ENCODE peak calls at places on chromosomes 6 and 20, in six cellular contexts. L, S, B, N, V and E are unnamed samples. For H3K36me3 and H3K9me3, the result is how much of the 10 kb centered on the place peaks cover.

GRCh38 chr6:111727041-111727440 is 121.4 kb upstream of the TRAF3IP2 start:
- DNase-seq in L (no peak), S (no peak), B (no peak), N (no peak), V (no peak), E (no peak)

GRCh38 chr20:58693226-58694006 is 816 bp downstream of the NPEPL1 start:
- DNase-seq in L (peak), S (peak), B (peak), N (peak), V (no peak), E (no peak)

GRCh38 chr20:43974665-43975064 is 60.0 kb downstream of the TOX2 start:
- DNase-seq in L (no peak), S (no peak), B (peak), N (no peak), V (no peak), E (no peak)

GRCh38 chr6:25457519-25457918 is 178.3 kb downstream of the CARMIL1 start:
- DNase-seq in L (no peak), S (no peak), B (no peak), N (no peak), V (no peak), E (no peak)

GRCh38 chr6:103672169-103672568 is 1187.5 kb downstream of the HACE1 start:
- DNase-seq in L (no peak), S (no peak), B (no peak), N (no peak), V (no peak), E (no peak)

GRCh38 chr6:43730634-43731033 is 39.4 kb upstream of the VEGFA start:
- DNase-seq in L (no peak), S (no peak), B (no peak), N (no peak), V (no peak), E (no peak)

GRCh38 chr6:113857565-113858066 is 471 bp downstream of the MARCKS start:
- DNase-seq in L (peak), S (peak), B (no peak), N (peak), V (peak), E (peak)

GRCh38 chr6:25482996-25483395 is 169.0 kb upstream of the SCGN start:
- DNase-seq in L (no peak), S (no peak), B (no peak), N (no peak), V (no peak), E (no peak)

GRCh38 chr6:111122458-111123286 is 35.4 kb downstream of the SLC16A10 start:
- DNase-seq in L (no peak), S (no peak), B (no peak), N (no peak), V (no peak), E (no peak)

DNA sequence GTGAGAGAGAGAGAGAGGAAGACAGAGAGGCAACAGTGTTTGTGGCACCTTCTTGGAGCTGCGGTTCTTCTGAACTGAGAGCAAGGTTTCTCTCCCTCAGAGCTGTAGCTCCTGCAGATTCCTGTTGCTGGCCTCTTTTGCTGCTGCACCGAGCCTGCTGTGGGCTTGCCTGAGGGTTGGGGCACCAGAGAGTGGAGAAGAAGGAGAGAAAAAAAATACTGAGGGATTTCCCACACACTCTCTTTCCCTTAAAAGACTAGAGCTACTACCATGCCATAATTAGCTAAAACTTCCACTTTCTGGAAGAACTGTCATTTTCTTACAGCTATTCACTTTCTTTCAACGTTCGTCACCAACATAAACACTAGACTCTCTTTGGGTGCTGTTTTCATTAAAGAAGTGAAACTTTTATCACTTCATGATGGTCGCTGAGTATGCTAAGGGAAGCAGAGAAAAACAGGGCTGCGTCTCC is 18.2 kb upstream of the ECI2 start:
- DNase-seq in L (no peak), S (no peak), B (no peak), N (no peak), V (no peak), E (no peak)
- H3K27ac ChIP-seq in L (no peak), S (no peak), B (no peak), N (no peak), V (no peak), E (no peak)

GRCh38 chr6:148850936-148851335 is 104.1 kb downstream of the UST start:
- DNase-seq in L (no peak), S (no peak), B (no peak), N (no peak), V (no peak), E (no peak)

GRCh38 chr6:148854992-148855391 is 108.2 kb downstream of the UST start:
- DNase-seq in L (no peak), S (no peak), B (no peak), N (no peak), V (no peak), E (no peak)

GRCh38 chr6:148851683-148852556 is 105.1 kb downstream of the UST start:
- DNase-seq in L (no peak), S (no peak), B (no peak), N (peak), V (no peak), E (no peak)

GRCh38 chr6:148854086-148854485 is 107.3 kb downstream of the UST start:
- DNase-seq in L (no peak), S (no peak), B (no peak), N (peak), V (no peak), E (no peak)

GRCh38 chr6:148852688-148853087 is 105.9 kb downstream of the UST start:
- DNase-seq in L (no peak), S (no peak), B (no peak), N (no peak), V (no peak), E (no peak)
- H3K36me3 ChIP-seq in L (under half), S (under half), B (under half), N (under half), V (under half), E (under half)

DNA sequence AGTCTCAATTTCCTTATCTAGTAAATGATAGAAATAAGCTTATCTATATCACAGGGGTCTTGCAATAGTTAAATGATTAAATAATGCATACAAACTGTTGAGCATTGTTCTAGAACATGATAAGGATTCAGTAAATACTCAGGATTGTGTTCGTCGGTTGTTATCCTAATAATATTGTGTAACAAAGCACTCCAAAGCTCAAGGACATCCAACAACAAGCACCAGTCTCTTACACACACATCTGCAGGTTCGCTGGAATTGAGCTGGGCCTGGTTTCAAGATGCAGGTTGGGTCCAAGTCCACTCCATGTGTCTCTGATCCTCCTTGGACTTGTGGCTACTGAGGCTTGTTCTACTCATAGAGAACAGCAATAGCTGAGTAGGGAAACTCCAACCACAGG is 74.1 kb upstream of the MC3R start:
- DNase-seq in L (no peak), S (no peak), B (no peak), N (no peak), V (no peak), E (no peak)
- H3K9me3 ChIP-seq in L (under half), S (under half), B (under half), N (under half), V (under half), E (under half)

GRCh38 chr20:418858-419365 is 10.8 kb downstream of the RBCK1 start:
- DNase-seq in L (peak), S (no peak), B (no peak), N (no peak), V (no peak), E (no peak)
- H3K27ac ChIP-seq in L (no peak), S (no peak), B (no peak), N (no peak), V (no peak), E (no peak)

GRCh38 chr6:10621847-10622246 is 72.6 kb downstream of the C6orf52 start:
- DNase-seq in L (no peak), S (no peak), B (no peak), N (no peak), V (no peak), E (no peak)
- H3K36me3 ChIP-seq in L (under half), S (under half), B (under half), N (under half), V (under half), E (under half)

GRCh38 chr6:27358786-27359185 is 29.8 kb upstream of the ZNF391 start:
- DNase-seq in L (no peak), S (no peak), B (no peak), N (no peak), V (no peak), E (no peak)

GRCh38 chr6:27359231-27359630 is 29.3 kb upstream of the ZNF391 start:
- DNase-seq in L (no peak), S (no peak), B (no peak), N (no peak), V (no peak), E (no peak)
- H3K9me3 ChIP-seq in L (under half), S (half or more), B (under half), N (under half), V (under half), E (under half)